ENCODE peak calls at places on chromosomes 1 and 21, in four cellular contexts. A is heart left ventricle, N is lower lobe of right lung, G is foreskin fibroblast. I is an unnamed sample.

GRCh38 chr1:30847358-30847972 is 61.1 kb downstream of the SDC3 start:
- DNase-seq in A (peak), N (peak), G (no peak), I (no peak)

GRCh38 chr1:219555031-219555667 is 57.8 kb downstream of the ZC3H11B start:
- DNase-seq in A (no peak), N (no peak), G (no peak), I (no peak)

GRCh38 chr1:200359610-200360163 is 50.1 kb downstream of the ZNF281 start:
- DNase-seq in A (no peak), N (no peak), G (peak), I (peak)

GRCh38 chr21:33828083-33828482 is 87.5 kb downstream of the ATP5PO start:
- DNase-seq in A (no peak), N (no peak), G (no peak), I (no peak)

GRCh38 chr1:36148821-36149236 is 457 bp downstream of the TRAPPC3 start:
- DNase-seq in A (no peak), N (no peak), G (no peak), I (no peak)

GRCh38 chr21:43333301-43334062 is 93.4 kb downstream of the SIK1 start:
- DNase-seq in A (peak), N (peak), G (peak), I (peak)

GRCh38 chr1:115145221-115145620 is 55.9 kb upstream of the TSPAN2 start:
- DNase-seq in A (no peak), N (no peak), G (no peak), I (no peak)

GRCh38 chr1:26740958-26741357 is 45.1 kb downstream of the ARID1A start:
- DNase-seq in A (no peak), N (no peak), G (no peak), I (no peak)

GRCh38 chr1:82227696-82228095 is 427.0 kb downstream of the ADGRL2 start:
- DNase-seq in A (no peak), N (no peak), G (peak), I (no peak)

GRCh38 chr1:203698144-203698543 is 66.8 kb upstream of the LAX1 start:
- DNase-seq in A (no peak), N (no peak), G (no peak), I (no peak)
- TF ChIP-seq CTCF in A (no peak), N (no peak), G (no peak), I (no peak)

GRCh38 chr1:61337037-61337436 is 254.7 kb downstream of the NFIA start:
- DNase-seq in A (no peak), N (no peak), G (no peak), I (no peak)
- TF ChIP-seq CTCF in A (no peak), N (peak), G (peak), I (peak)

GRCh38 chr21:29805110-29805509 is 134.7 kb downstream of the GRIK1 start:
- DNase-seq in A (no peak), N (no peak), G (no peak), I (no peak)

GRCh38 chr21:29800051-29800450 is 139.7 kb downstream of the GRIK1 start:
- DNase-seq in A (no peak), N (no peak), G (no peak), I (no peak)

GRCh38 chr21:29798840-29799239 is 141.0 kb downstream of the GRIK1 start:
- DNase-seq in A (no peak), N (no peak), G (no peak), I (no peak)

GRCh38 chr21:29797155-29797554 is 142.6 kb downstream of the GRIK1 start:
- DNase-seq in A (no peak), N (no peak), G (no peak), I (no peak)

GRCh38 chr21:29801122-29801521 is 138.7 kb downstream of the GRIK1 start:
- DNase-seq in A (no peak), N (no peak), G (no peak), I (no peak)
- TF ChIP-seq CTCF in A (no peak), N (no peak), G (no peak), I (no peak)

GRCh38 chr21:45640888-45641479 is 2.5 kb upstream of the PCBP3 start:
- DNase-seq in A (peak), N (no peak), G (peak), I (no peak)
- TF ChIP-seq CTCF in A (no peak), N (no peak), G (peak), I (peak)

DNA sequence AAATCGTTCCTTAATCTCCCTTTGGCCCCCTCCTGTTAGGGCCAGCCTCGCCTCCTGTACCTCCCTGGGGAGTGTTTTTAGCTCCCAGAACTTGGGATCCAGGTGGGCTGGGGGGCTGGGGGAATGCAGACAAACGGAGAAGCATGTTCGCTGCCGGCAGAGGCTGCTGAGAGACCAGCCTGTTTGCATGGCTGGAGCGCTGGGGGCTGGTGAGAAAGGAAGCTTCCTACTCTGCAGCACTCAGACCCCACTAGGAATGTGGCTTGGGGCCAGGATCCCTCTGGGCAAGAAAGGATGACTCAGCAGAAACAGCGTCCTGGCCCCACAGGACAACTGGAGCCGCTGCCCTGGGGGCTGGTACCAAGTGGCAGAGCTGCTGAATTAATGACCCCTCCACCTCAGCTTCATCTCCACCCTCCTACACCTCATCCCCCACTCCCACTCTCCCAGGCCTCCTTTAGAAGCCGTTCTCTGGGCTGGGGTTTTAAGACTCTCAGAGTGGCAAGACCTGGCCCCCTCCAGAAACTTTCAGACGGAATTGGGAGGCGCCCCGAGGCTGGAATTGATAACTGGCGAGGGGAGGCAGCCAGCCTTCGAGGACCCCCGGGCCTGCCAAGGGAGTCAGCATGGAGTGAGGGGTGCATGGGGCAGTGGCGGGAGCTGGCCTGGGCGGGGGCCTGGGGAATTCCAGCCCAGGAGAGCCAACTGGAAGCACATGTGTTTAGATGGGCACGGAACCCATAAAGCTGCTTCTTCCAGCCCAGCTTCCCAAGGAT is 28.5 kb upstream of the EPS8L3 start:
- DNase-seq in A (peak), N (peak), G (peak), I (peak)
- TF ChIP-seq CTCF in A (peak), N (no peak), G (peak), I (peak)